ENCODE peak calls at places on chromosomes 16 and 17, in seven cellular contexts. R is MM.1S, P is kidney, E is Peyer's patch, N is ovary, C is upper lobe of right lung, U is body of pancreas. J is an unnamed sample. For H3K4me1, the result is how much of the 10 kb centered on the place peaks cover.

GRCh38 chr16:17348826-17349225 is 121.9 kb downstream of the XYLT1 start:
- DNase-seq in P (no peak), U (no peak), C (no peak), E (no peak), N (no peak), R (no peak), J (no peak)

GRCh38 chr17:72665841-72666518 is 426.5 kb downstream of the SLC39A11 start:
- DNase-seq in U (no peak), R (no peak), N (no peak), E (no peak), C (no peak), P (no peak), J (no peak)

GRCh38 chr16:81266680-81267095 is 28.2 kb downstream of the BCO1 start:
- DNase-seq in E (no peak), N (no peak), P (peak), C (no peak), U (no peak), R (peak), J (peak)

GRCh38 chr17:32314636-32315035 is 27.3 kb downstream of the C17orf75 start:
- DNase-seq in P (no peak), C (no peak), E (no peak), N (no peak), U (no peak), R (no peak), J (no peak)

GRCh38 chr17:65627892-65628622 is 66.6 kb upstream of the AXIN2 start:
- DNase-seq in U (peak), R (peak), E (no peak), C (no peak), P (no peak), N (peak), J (no peak)

GRCh38 chr16:86680137-86680536 is 101.8 kb downstream of the FOXL1 start:
- DNase-seq in P (no peak), U (no peak), N (no peak), C (no peak), R (no peak), E (no peak), J (no peak)

GRCh38 chr16:30491744-30492308 is 19.3 kb downstream of the ITGAL start:
- DNase-seq in P (no peak), C (no peak), N (no peak), E (no peak), R (no peak), U (peak), J (no peak)

GRCh38 chr16:51490866-51491265 is 339.8 kb upstream of the SALL1 start:
- DNase-seq in U (no peak), P (no peak), C (no peak), N (no peak), R (no peak), E (no peak), J (no peak)

GRCh38 chr17:70655179-70655578 is 485.8 kb downstream of the KCNJ2 start:
- DNase-seq in U (no peak), N (no peak), P (no peak), R (peak), C (no peak), E (no peak), J (no peak)

GRCh38 chr17:77332981-77333685 is 192.4 kb downstream of the SEC14L1 start:
- DNase-seq in U (no peak), C (peak), R (no peak), P (no peak), E (peak), N (no peak), J (no peak)

GRCh38 chr17:65218261-65218660 is 81.1 kb downstream of the RGS9 start:
- DNase-seq in C (no peak), P (no peak), R (no peak), U (no peak), E (no peak), N (no peak), J (no peak)

GRCh38 chr17:43858201-43858600 is 11.2 kb downstream of the CD300LG start:
- DNase-seq in U (no peak), R (no peak), N (no peak), P (peak), E (no peak), C (peak), J (no peak)

GRCh38 chr16:4057439-4057877 is 58.8 kb downstream of the ADCY9 start:
- DNase-seq in P (no peak), N (no peak), E (no peak), U (no peak), C (no peak), R (no peak), J (no peak)

GRCh38 chr16:82945420-82946096 is 318.8 kb downstream of the CDH13 start:
- DNase-seq in P (no peak), N (no peak), E (no peak), U (no peak), R (no peak), C (no peak), J (no peak)

GRCh38 chr17:9389116-9389515 is 186.5 kb downstream of the STX8 start:
- DNase-seq in R (peak), N (no peak), C (no peak), U (no peak), P (no peak), E (no peak), J (peak)

GRCh38 chr16:28524544-28525179 is 14.1 kb downstream of the NUPR1 start:
- DNase-seq in C (no peak), R (no peak), U (no peak), N (no peak), P (no peak), E (no peak), J (no peak)
- H3K4me1 ChIP-seq in C (under half), R (under half), U (half or more), N (under half), P (under half), E (under half), J (under half)

DNA sequence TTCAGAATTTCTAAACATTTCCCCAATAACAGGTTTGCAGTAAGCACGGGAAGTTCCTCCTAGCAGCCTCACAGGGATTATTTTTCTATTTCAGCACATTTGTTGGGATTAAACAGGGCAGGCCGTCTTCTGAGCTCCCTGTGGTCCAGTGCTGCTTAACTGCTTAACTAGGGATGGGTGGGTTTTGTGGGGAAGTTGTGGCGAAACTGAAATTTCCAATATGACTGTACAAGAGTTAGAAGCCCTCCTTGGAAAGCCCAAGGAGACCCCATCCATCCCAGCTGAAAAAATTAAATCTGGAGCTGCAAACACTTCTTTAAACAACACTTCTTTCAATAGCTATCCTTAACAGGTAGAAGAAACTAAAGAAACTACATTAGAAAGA is 22.2 kb downstream of the FAM117A start:
- DNase-seq in C (no peak), P (no peak), R (no peak), E (no peak), U (no peak), N (no peak), J (no peak)
- H3K27ac ChIP-seq in C (peak), P (no peak), R (peak), E (peak), U (no peak), N (peak), J (peak)

DNA sequence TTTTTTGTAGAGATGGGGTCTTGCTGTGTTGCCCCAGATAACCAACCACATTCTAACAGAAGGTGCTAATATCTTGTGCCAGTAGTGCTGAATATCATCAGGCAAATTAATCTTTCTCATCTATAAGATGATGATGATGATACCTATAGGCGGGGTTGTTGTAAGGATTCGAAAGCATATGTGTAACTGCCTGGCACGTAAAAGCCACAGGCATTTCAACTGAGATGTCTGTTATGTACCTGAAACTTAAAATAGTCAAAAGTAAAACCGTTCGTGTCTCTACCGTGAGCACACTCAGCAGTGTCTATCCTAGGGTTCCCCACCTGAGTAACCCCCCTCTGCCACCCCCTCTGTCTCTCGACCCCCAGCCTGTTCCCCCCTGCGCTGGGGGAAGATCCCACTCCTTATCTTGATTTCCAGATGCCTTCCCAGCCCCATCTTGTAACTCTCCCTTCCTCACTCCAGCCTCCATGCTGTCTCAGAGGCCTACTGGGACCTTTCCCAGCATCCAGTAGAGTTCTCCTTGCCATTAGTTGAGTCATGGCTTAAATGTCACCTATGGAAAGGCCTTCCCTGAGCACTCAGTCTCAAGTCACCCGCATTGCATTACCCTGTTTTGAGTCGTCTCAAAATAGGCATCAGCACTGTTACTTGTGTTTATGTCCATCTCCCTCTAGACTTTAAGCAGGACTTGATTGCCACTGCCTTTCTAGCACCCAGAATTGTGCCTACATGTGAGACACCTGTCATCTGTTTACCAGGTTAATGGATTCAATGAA is 34.1 kb downstream of the CDRT15 start:
- DNase-seq in R (no peak), E (no peak), N (no peak), U (no peak), P (no peak), C (no peak), J (no peak)
- H3K4me1 ChIP-seq in R (under half), E (under half), N (under half), U (under half), P (under half), C (under half), J (half or more)

GRCh38 chr16:19524356-19524865 is 669 bp downstream of the CCP110 start:
- DNase-seq in R (peak), N (no peak), E (no peak), C (no peak), U (no peak), P (no peak), J (peak)

GRCh38 chr16:19524866-19525723 is 1.4 kb downstream of the CCP110 start:
- DNase-seq in R (peak), U (no peak), E (no peak), N (no peak), C (no peak), P (no peak), J (no peak)

GRCh38 chr16:19522369-19523159 is 666 bp upstream of the GDE1 start:
- DNase-seq in E (no peak), R (no peak), U (no peak), C (no peak), P (no peak), N (no peak), J (no peak)

GRCh38 chr16:19523184-19523558 is 571 bp upstream of the CCP110 start:
- DNase-seq in E (no peak), R (no peak), N (peak), U (no peak), C (no peak), P (peak), J (no peak)

GRCh38 chr16:19523559-19524355 is at the start of gene CCP110:
- DNase-seq in P (peak), U (peak), C (peak), E (peak), R (peak), N (peak), J (peak)
- H3K27ac ChIP-seq in P (peak), U (peak), C (peak), E (peak), R (peak), N (no peak), J (peak)

GRCh38 chr17:39923836-39924690 is 3.3 kb downstream of the ORMDL3 start:
- DNase-seq in C (no peak), N (no peak), R (no peak), U (no peak), E (no peak), P (no peak), J (no peak)
- H3K4me1 ChIP-seq in C (under half), N (under half), R (under half), U (under half), E (under half), P (under half), J (half or more)